ENCODE peak calls at places on chromosome 11, in four cellular contexts. One of them, this sample, is unnamed.

GRCh38 chr11:95585752-95586077 is 203.9 kb downstream of the FAM76B start:
- DNase-seq in mesothelial cell of epicardium: no peak
- DNase-seq in choroid plexus epithelial cell: peak
- DNase-seq in OCI-LY7: no peak
- DNase-seq in this sample: no peak

GRCh38 chr11:112564228-112564955 is 303.7 kb upstream of the PLET1 start:
- DNase-seq in choroid plexus epithelial cell: peak
- DNase-seq in OCI-LY7: no peak
- DNase-seq in mesothelial cell of epicardium: no peak
- DNase-seq in this sample: no peak

GRCh38 chr11:93099811-93100210 is 98.0 kb downstream of the SLC36A4 start:
- DNase-seq in mesothelial cell of epicardium: no peak
- DNase-seq in OCI-LY7: no peak
- DNase-seq in choroid plexus epithelial cell: peak
- DNase-seq in this sample: no peak

GRCh38 chr11:119567667-119568582 is 145.0 kb upstream of the THY1 start:
- DNase-seq in OCI-LY7: no peak
- DNase-seq in choroid plexus epithelial cell: peak
- DNase-seq in mesothelial cell of epicardium: no peak
- DNase-seq in this sample: no peak

GRCh38 chr11:22976146-22976545 is 115.9 kb upstream of the CCDC179 start:
- DNase-seq in choroid plexus epithelial cell: peak
- DNase-seq in mesothelial cell of epicardium: no peak
- DNase-seq in OCI-LY7: no peak
- DNase-seq in this sample: no peak

GRCh38 chr11:68042219-68043028 is 3.6 kb downstream of the TCIRG1 start:
- DNase-seq in OCI-LY7: no peak
- DNase-seq in choroid plexus epithelial cell: no peak
- DNase-seq in mesothelial cell of epicardium: no peak
- DNase-seq in this sample: no peak

GRCh38 chr11:44104472-44105294 is 9.2 kb downstream of the EXT2 start:
- DNase-seq in mesothelial cell of epicardium: no peak
- DNase-seq in choroid plexus epithelial cell: peak
- DNase-seq in OCI-LY7: no peak
- DNase-seq in this sample: no peak

GRCh38 chr11:6931146-6931713 is 5.0 kb downstream of the ZNF215 start:
- DNase-seq in OCI-LY7: no peak
- DNase-seq in mesothelial cell of epicardium: no peak
- DNase-seq in choroid plexus epithelial cell: peak
- DNase-seq in this sample: no peak

GRCh38 chr11:134905513-134905912 is 493.5 kb upstream of the B3GAT1 start:
- DNase-seq in mesothelial cell of epicardium: no peak
- DNase-seq in choroid plexus epithelial cell: no peak
- DNase-seq in OCI-LY7: no peak
- DNase-seq in this sample: no peak

GRCh38 chr11:112321521-112322172 is 61.0 kb upstream of the PLET1 start:
- DNase-seq in mesothelial cell of epicardium: no peak
- DNase-seq in OCI-LY7: no peak
- DNase-seq in choroid plexus epithelial cell: peak
- DNase-seq in this sample: no peak

GRCh38 chr11:2297623-2298030 is 4.1 kb downstream of the C11orf21 start:
- DNase-seq in mesothelial cell of epicardium: no peak
- DNase-seq in choroid plexus epithelial cell: no peak
- DNase-seq in OCI-LY7: no peak
- DNase-seq in this sample: no peak

GRCh38 chr11:35288817-35289541 is 130.4 kb downstream of the SLC1A2 start:
- DNase-seq in OCI-LY7: no peak
- DNase-seq in mesothelial cell of epicardium: no peak
- DNase-seq in choroid plexus epithelial cell: peak
- DNase-seq in this sample: no peak

GRCh38 chr11:12691473-12691872 is 17.3 kb downstream of the TEAD1 start:
- DNase-seq in OCI-LY7: no peak
- DNase-seq in choroid plexus epithelial cell: peak
- DNase-seq in mesothelial cell of epicardium: no peak
- DNase-seq in this sample: no peak

GRCh38 chr11:3129591-3130268 is 35.4 kb downstream of the OSBPL5 start:
- DNase-seq in mesothelial cell of epicardium: peak
- DNase-seq in OCI-LY7: no peak
- DNase-seq in choroid plexus epithelial cell: no peak
- DNase-seq in this sample: no peak

GRCh38 chr11:18490736-18491485 is 35.3 kb downstream of the LDHAL6A start:
- DNase-seq in mesothelial cell of epicardium: no peak
- DNase-seq in OCI-LY7: no peak
- DNase-seq in choroid plexus epithelial cell: no peak
- DNase-seq in this sample: no peak

GRCh38 chr11:1915795-1916131 is 3.7 kb upstream of the TNNT3 start:
- DNase-seq in choroid plexus epithelial cell: no peak
- DNase-seq in mesothelial cell of epicardium: no peak
- DNase-seq in OCI-LY7: no peak
- DNase-seq in this sample: no peak

GRCh38 chr11:37657645-37658044 is 1059.6 kb upstream of the RAG2 start:
- DNase-seq in choroid plexus epithelial cell: peak
- DNase-seq in mesothelial cell of epicardium: no peak
- DNase-seq in OCI-LY7: no peak
- DNase-seq in this sample: no peak

GRCh38 chr11:13534358-13534757 is 38.6 kb upstream of the PTH start:
- DNase-seq in OCI-LY7: no peak
- DNase-seq in mesothelial cell of epicardium: no peak
- DNase-seq in choroid plexus epithelial cell: no peak
- DNase-seq in this sample: no peak

GRCh38 chr11:33531743-33532181 is 168.9 kb downstream of the C11orf91 start:
- DNase-seq in OCI-LY7: no peak
- DNase-seq in choroid plexus epithelial cell: peak
- DNase-seq in mesothelial cell of epicardium: no peak
- DNase-seq in this sample: no peak

GRCh38 chr11:34052608-34053160 is 1.2 kb downstream of the CAPRIN1 start:
- DNase-seq in OCI-LY7: peak
- DNase-seq in mesothelial cell of epicardium: no peak
- DNase-seq in choroid plexus epithelial cell: no peak
- DNase-seq in this sample: no peak

GRCh38 chr11:6251990-6252473 is 7.6 kb upstream of the CCKBR start:
- DNase-seq in OCI-LY7: no peak
- DNase-seq in mesothelial cell of epicardium: no peak
- DNase-seq in choroid plexus epithelial cell: peak
- DNase-seq in this sample: no peak

GRCh38 chr11:134264966-134265365 is 11.2 kb upstream of the GLB1L3 start:
- DNase-seq in OCI-LY7: no peak
- DNase-seq in choroid plexus epithelial cell: no peak
- DNase-seq in mesothelial cell of epicardium: no peak
- DNase-seq in this sample: no peak

GRCh38 chr11:120652705-120653335 is 141.3 kb downstream of the GRIK4 start:
- DNase-seq in choroid plexus epithelial cell: peak
- DNase-seq in OCI-LY7: peak
- DNase-seq in mesothelial cell of epicardium: no peak
- DNase-seq in this sample: no peak

GRCh38 chr11:33692013-33692504 is 8.6 kb downstream of the C11orf91 start:
- DNase-seq in choroid plexus epithelial cell: peak
- DNase-seq in mesothelial cell of epicardium: no peak
- DNase-seq in OCI-LY7: no peak
- DNase-seq in this sample: no peak

GRCh38 chr11:62860835-62861563 is 19.7 kb upstream of the SLC3A2 start:
- DNase-seq in OCI-LY7: no peak
- DNase-seq in mesothelial cell of epicardium: no peak
- DNase-seq in choroid plexus epithelial cell: no peak
- DNase-seq in this sample: no peak

GRCh38 chr11:32433249-32434115 is 1.9 kb downstream of the WT1 start:
- DNase-seq in mesothelial cell of epicardium: no peak
- DNase-seq in choroid plexus epithelial cell: no peak
- DNase-seq in OCI-LY7: no peak
- DNase-seq in this sample: no peak

GRCh38 chr11:120773501-120774031 is 250.3 kb upstream of the TBCEL start:
- DNase-seq in OCI-LY7: peak
- DNase-seq in choroid plexus epithelial cell: peak
- DNase-seq in mesothelial cell of epicardium: no peak
- DNase-seq in this sample: no peak

GRCh38 chr11:75673977-75674582 is 5.2 kb upstream of the MAP6 start:
- DNase-seq in choroid plexus epithelial cell: peak
- DNase-seq in mesothelial cell of epicardium: no peak
- DNase-seq in OCI-LY7: peak
- DNase-seq in this sample: no peak

GRCh38 chr11:106242723-106243405 is 165.4 kb downstream of the AASDHPPT start:
- DNase-seq in OCI-LY7: no peak
- DNase-seq in mesothelial cell of epicardium: no peak
- DNase-seq in choroid plexus epithelial cell: peak
- DNase-seq in this sample: no peak

GRCh38 chr11:47248304-47248663 is 330 bp downstream of the ACP2 start:
- DNase-seq in mesothelial cell of epicardium: no peak
- DNase-seq in choroid plexus epithelial cell: peak
- DNase-seq in OCI-LY7: peak
- DNase-seq in this sample: no peak

GRCh38 chr11:68518191-68518590 is 57.6 kb downstream of the PPP6R3 start:
- DNase-seq in choroid plexus epithelial cell: no peak
- DNase-seq in OCI-LY7: no peak
- DNase-seq in mesothelial cell of epicardium: no peak
- DNase-seq in this sample: no peak

GRCh38 chr11:82775736-82776346 is 42.2 kb upstream of the FAM181B start:
- DNase-seq in OCI-LY7: peak
- DNase-seq in choroid plexus epithelial cell: peak
- DNase-seq in mesothelial cell of epicardium: no peak
- DNase-seq in this sample: no peak

GRCh38 chr11:119691020-119691666 is 37.9 kb downstream of the NECTIN1 start:
- DNase-seq in OCI-LY7: no peak
- DNase-seq in mesothelial cell of epicardium: no peak
- DNase-seq in choroid plexus epithelial cell: no peak
- DNase-seq in this sample: peak

GRCh38 chr11:12949456-12949855 is 59.7 kb upstream of the RASSF10 start:
- DNase-seq in mesothelial cell of epicardium: no peak
- DNase-seq in OCI-LY7: no peak
- DNase-seq in choroid plexus epithelial cell: no peak
- DNase-seq in this sample: no peak

GRCh38 chr11:61963016-61963281 is 4.5 kb downstream of the FTH1 start:
- DNase-seq in choroid plexus epithelial cell: no peak
- DNase-seq in OCI-LY7: no peak
- DNase-seq in mesothelial cell of epicardium: no peak
- DNase-seq in this sample: no peak

GRCh38 chr11:116703421-116703820 is 69.4 kb downstream of the BUD13 start:
- DNase-seq in mesothelial cell of epicardium: no peak
- DNase-seq in choroid plexus epithelial cell: no peak
- DNase-seq in OCI-LY7: peak
- DNase-seq in this sample: no peak
- TF ChIP-seq CTCF in mesothelial cell of epicardium: no peak
- TF ChIP-seq CTCF in choroid plexus epithelial cell: no peak
- TF ChIP-seq CTCF in OCI-LY7: no peak
- TF ChIP-seq CTCF in this sample: no peak

GRCh38 chr11:102306048-102306575 is 11.2 kb upstream of the BIRC3 start:
- DNase-seq in OCI-LY7: no peak
- DNase-seq in mesothelial cell of epicardium: no peak
- DNase-seq in choroid plexus epithelial cell: no peak
- DNase-seq in this sample: no peak
- TF ChIP-seq CTCF in OCI-LY7: peak
- TF ChIP-seq CTCF in mesothelial cell of epicardium: no peak
- TF ChIP-seq CTCF in choroid plexus epithelial cell: peak
- TF ChIP-seq CTCF in this sample: no peak

DNA sequence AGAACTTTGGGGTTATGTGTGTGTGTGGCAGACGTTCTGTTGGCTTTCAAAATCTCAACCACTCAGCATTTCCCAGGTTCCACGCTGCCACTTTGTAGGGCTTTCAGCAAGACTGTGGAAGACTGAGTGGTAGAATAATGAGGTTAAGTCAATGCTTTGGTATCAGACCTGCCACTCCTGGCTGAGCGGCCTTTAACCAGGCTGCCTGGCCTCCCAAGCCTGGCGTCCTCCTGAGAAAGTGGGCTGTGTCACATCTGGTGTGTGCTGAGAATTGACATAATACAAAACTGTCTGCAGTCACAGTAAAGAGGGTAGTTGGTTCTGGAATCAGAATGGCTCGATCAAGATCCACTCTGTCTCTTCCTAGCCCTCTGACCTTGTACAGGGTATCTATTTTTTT is 126.5 kb downstream of the DBX1 start:
- DNase-seq in choroid plexus epithelial cell: no peak
- DNase-seq in mesothelial cell of epicardium: no peak
- DNase-seq in OCI-LY7: no peak
- DNase-seq in this sample: no peak
- TF ChIP-seq CTCF in choroid plexus epithelial cell: no peak
- TF ChIP-seq CTCF in mesothelial cell of epicardium: peak
- TF ChIP-seq CTCF in OCI-LY7: no peak
- TF ChIP-seq CTCF in this sample: no peak

GRCh38 chr11:86416494-86416893 is 41.8 kb downstream of the CCDC81 start:
- DNase-seq in choroid plexus epithelial cell: peak
- DNase-seq in mesothelial cell of epicardium: no peak
- DNase-seq in OCI-LY7: no peak
- DNase-seq in this sample: no peak

GRCh38 chr11:86414032-86414431 is 39.3 kb downstream of the CCDC81 start:
- DNase-seq in OCI-LY7: no peak
- DNase-seq in mesothelial cell of epicardium: no peak
- DNase-seq in choroid plexus epithelial cell: no peak
- DNase-seq in this sample: no peak

GRCh38 chr11:86421976-86422770 is 47.5 kb downstream of the CCDC81 start:
- DNase-seq in mesothelial cell of epicardium: no peak
- DNase-seq in choroid plexus epithelial cell: no peak
- DNase-seq in OCI-LY7: no peak
- DNase-seq in this sample: no peak

GRCh38 chr11:86418513-86418912 is 43.8 kb downstream of the CCDC81 start:
- DNase-seq in OCI-LY7: no peak
- DNase-seq in choroid plexus epithelial cell: no peak
- DNase-seq in mesothelial cell of epicardium: no peak
- DNase-seq in this sample: no peak

DNA sequence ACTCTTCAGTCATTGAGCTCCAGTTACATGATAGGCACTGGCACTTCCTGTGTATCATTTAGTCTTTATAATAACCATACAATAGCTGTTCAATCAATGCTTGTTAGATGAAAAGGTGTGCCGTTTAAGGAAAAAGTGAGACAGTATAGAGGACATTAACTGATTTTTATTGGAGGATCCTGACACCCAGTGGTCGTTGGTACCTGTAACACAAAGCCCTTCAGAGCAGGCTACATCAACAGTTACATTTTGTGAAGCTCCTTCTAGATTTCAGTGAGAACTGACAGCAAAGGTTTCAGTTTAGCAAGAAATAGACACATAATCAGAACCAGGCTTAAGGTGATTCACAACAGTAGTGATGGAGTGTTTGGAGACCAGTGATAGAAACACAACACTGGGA is 44.2 kb downstream of the CCDC81 start:
- DNase-seq in OCI-LY7: peak
- DNase-seq in mesothelial cell of epicardium: no peak
- DNase-seq in choroid plexus epithelial cell: peak
- DNase-seq in this sample: no peak
- TF ChIP-seq CTCF in OCI-LY7: peak
- TF ChIP-seq CTCF in mesothelial cell of epicardium: no peak
- TF ChIP-seq CTCF in choroid plexus epithelial cell: peak
- TF ChIP-seq CTCF in this sample: no peak

This sample was measured in natural killer cell.